ENCODE peak calls at places on chromosome 15, in seven cellular contexts. F is trophoblast cell, L is mesenchymal stem cell, T is neuronal stem cell, C is IMR-90, A is H9, H is H1. M is an unnamed sample.

GRCh38 chr15:29596266-29596665 is 226.0 kb downstream of the TJP1 start:
- DNase-seq in F (peak), L (peak), T (no peak), C (peak), A (no peak), H (no peak), M (no peak)

GRCh38 chr15:101368086-101368780 is 73.2 kb upstream of the SNRPA1 start:
- DNase-seq in F (no peak), L (no peak), T (no peak), C (no peak), A (no peak), H (no peak), M (no peak)

GRCh38 chr15:34861216-34861615 is 65.9 kb upstream of the ACTC1 start:
- DNase-seq in F (no peak), L (no peak), T (no peak), C (no peak), A (no peak), H (no peak), M (no peak)

GRCh38 chr15:43093026-43093425 is 12.8 kb downstream of the UBR1 start:
- DNase-seq in F (no peak), L (peak), T (no peak), C (peak), A (no peak), H (no peak), M (peak)

GRCh38 chr15:100878130-100878529 is 1.5 kb upstream of the ALDH1A3 start:
- DNase-seq in F (no peak), L (no peak), T (no peak), C (no peak), A (no peak), H (no peak), M (no peak)

GRCh38 chr15:59301527-59301926 is 71.1 kb downstream of the MYO1E start:
- DNase-seq in F (no peak), L (no peak), T (no peak), C (no peak), A (no peak), H (no peak), M (no peak)

GRCh38 chr15:44066211-44066827 is 128.8 kb downstream of the FRMD5 start:
- DNase-seq in F (peak), L (peak), T (peak), C (peak), A (peak), H (peak), M (peak)

GRCh38 chr15:62940359-62940754 is 102.2 kb upstream of the TPM1 start:
- DNase-seq in F (no peak), L (no peak), T (no peak), C (no peak), A (no peak), H (no peak), M (no peak)

GRCh38 chr15:44633603-44634002 is 29.9 kb downstream of the SPG11 start:
- DNase-seq in F (no peak), L (peak), T (no peak), C (peak), A (no peak), H (no peak), M (no peak)

GRCh38 chr15:89615135-89615534 is 39.9 kb downstream of the TICRR start:
- DNase-seq in F (no peak), L (no peak), T (no peak), C (no peak), A (no peak), H (no peak), M (no peak)

GRCh38 chr15:71691700-71692417 is 118.5 kb upstream of the NR2E3 start:
- DNase-seq in F (peak), L (peak), T (no peak), C (peak), A (no peak), H (no peak), M (peak)

GRCh38 chr15:80991446-80991845 is 1.8 kb upstream of the MESD start:
- DNase-seq in F (peak), L (peak), T (no peak), C (peak), A (no peak), H (no peak), M (no peak)

GRCh38 chr15:94387854-94388441 is 156.6 kb downstream of the MCTP2 start:
- DNase-seq in F (no peak), L (peak), T (no peak), C (no peak), A (no peak), H (no peak), M (peak)

GRCh38 chr15:62360286-62360685 is 195.2 kb upstream of the C2CD4B start:
- DNase-seq in F (no peak), L (no peak), T (no peak), C (peak), A (no peak), H (no peak), M (no peak)

GRCh38 chr15:98983333-98983732 is 24.3 kb downstream of the PGPEP1L start:
- DNase-seq in F (no peak), L (peak), T (no peak), C (peak), A (no peak), H (no peak), M (no peak)

GRCh38 chr15:43105077-43105769 is 615 bp downstream of the UBR1 start:
- DNase-seq in F (no peak), L (no peak), T (no peak), C (peak), A (no peak), H (no peak), M (no peak)

GRCh38 chr15:22930782-22931484 is 49.2 kb downstream of the CYFIP1 start:
- DNase-seq in F (no peak), L (no peak), T (no peak), C (peak), A (no peak), H (no peak), M (no peak)

GRCh38 chr15:82968066-82968465 is 15.5 kb upstream of the HOMER2 start:
- DNase-seq in F (peak), L (no peak), T (no peak), C (no peak), A (no peak), H (no peak), M (no peak)

GRCh38 chr15:85048430-85048829 is 66.8 kb downstream of the PDE8A start:
- DNase-seq in F (no peak), L (peak), T (no peak), C (peak), A (no peak), H (no peak), M (no peak)

GRCh38 chr15:42665827-42666226 is 71.1 kb downstream of the CDAN1 start:
- DNase-seq in F (no peak), L (no peak), T (no peak), C (no peak), A (no peak), H (no peak), M (peak)

GRCh38 chr15:22227961-22228762 is 147.8 kb downstream of the OR4M2 start:
- DNase-seq in F (no peak), L (no peak), T (no peak), C (no peak), A (no peak), H (no peak), M (no peak)

GRCh38 chr15:73822998-73823397 is 50.4 kb upstream of the TBC1D21 start:
- DNase-seq in F (no peak), L (peak), T (peak), C (peak), A (no peak), H (no peak), M (peak)

GRCh38 chr15:32908921-32909320 is 191.1 kb downstream of the GREM1 start:
- DNase-seq in F (no peak), L (no peak), T (no peak), C (no peak), A (no peak), H (no peak), M (no peak)

GRCh38 chr15:94235041-94235440 is 3.7 kb downstream of the MCTP2 start:
- DNase-seq in F (no peak), L (no peak), T (no peak), C (no peak), A (no peak), H (no peak), M (no peak)

GRCh38 chr15:66764067-66764428 is 62.0 kb downstream of the SMAD6 start:
- DNase-seq in F (no peak), L (peak), T (no peak), C (no peak), A (no peak), H (no peak), M (no peak)

GRCh38 chr15:57213783-57214366 is 162.4 kb upstream of the CGNL1 start:
- DNase-seq in F (no peak), L (peak), T (peak), C (peak), A (no peak), H (no peak), M (peak)

GRCh38 chr15:88615303-88616107 is 5.6 kb upstream of the AEN start:
- DNase-seq in F (no peak), L (no peak), T (no peak), C (no peak), A (peak), H (no peak), M (no peak)

GRCh38 chr15:73617310-73617709 is 15.9 kb downstream of the NPTN start:
- DNase-seq in F (no peak), L (no peak), T (no peak), C (no peak), A (no peak), H (no peak), M (peak)

GRCh38 chr15:37099321-37100108 is 834 bp downstream of the MEIS2 start:
- DNase-seq in F (peak), L (peak), T (peak), C (peak), A (no peak), H (no peak), M (peak)

GRCh38 chr15:101310508-101310907 is 15.5 kb upstream of the SNRPA1 start:
- DNase-seq in F (no peak), L (no peak), T (no peak), C (no peak), A (no peak), H (no peak), M (no peak)

GRCh38 chr15:42707068-42707467 is 29.9 kb downstream of the CDAN1 start:
- DNase-seq in F (no peak), L (no peak), T (no peak), C (peak), A (no peak), H (no peak), M (no peak)

GRCh38 chr15:60523056-60523455 is 44.1 kb upstream of the ICE2 start:
- DNase-seq in F (no peak), L (no peak), T (no peak), C (peak), A (no peak), H (no peak), M (no peak)

GRCh38 chr15:99443768-99444446 is 121.9 kb upstream of the MEF2A start:
- DNase-seq in F (no peak), L (no peak), T (no peak), C (no peak), A (no peak), H (no peak), M (no peak)

GRCh38 chr15:98547255-98547654 is 101.1 kb upstream of the IGF1R start:
- DNase-seq in F (no peak), L (no peak), T (no peak), C (no peak), A (no peak), H (no peak), M (no peak)

GRCh38 chr15:57547243-57547755 is 44.4 kb upstream of the MYZAP start:
- DNase-seq in F (no peak), L (no peak), T (no peak), C (no peak), A (no peak), H (no peak), M (peak)

GRCh38 chr15:65413760-65414144 is 9.0 kb downstream of the IGDCC4 start:
- DNase-seq in F (no peak), L (no peak), T (no peak), C (no peak), A (no peak), H (no peak), M (no peak)

GRCh38 chr15:49742381-49742780 is 121.5 kb downstream of the DTWD1 start:
- DNase-seq in F (no peak), L (no peak), T (no peak), C (no peak), A (no peak), H (no peak), M (no peak)

DNA sequence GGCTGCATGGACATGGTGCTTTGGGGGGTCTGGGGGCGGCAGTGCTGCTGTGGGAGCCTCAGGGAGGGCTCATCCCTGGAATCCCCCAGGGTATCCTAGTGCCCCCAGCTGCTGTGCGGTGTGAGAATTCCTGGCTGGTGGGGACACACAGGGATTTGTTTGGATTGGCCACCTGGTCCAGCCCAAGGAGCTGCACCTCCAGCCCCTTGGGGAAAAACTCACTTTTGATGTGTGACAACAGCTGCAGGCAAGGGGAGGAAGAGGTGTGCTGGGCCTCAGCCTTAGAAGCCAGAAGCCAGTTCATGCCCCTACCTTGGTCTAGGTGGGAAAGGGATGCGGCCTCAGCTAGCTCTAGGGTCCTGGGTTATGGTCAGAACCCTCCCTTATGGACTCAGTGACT is 8.4 kb upstream of the COMMD4 start:
- DNase-seq in F (no peak), L (no peak), T (no peak), C (no peak), A (no peak), H (no peak), M (no peak)
- H2BK5ac ChIP-seq in F (no peak), L (no peak), T (no peak), C (no peak), A (no peak), H (no peak), M (no peak)

GRCh38 chr15:70474682-70475438 is 288.5 kb downstream of the UACA start:
- DNase-seq in F (peak), L (peak), T (no peak), C (peak), A (no peak), H (no peak), M (no peak)
- H3K9ac ChIP-seq in F (no peak), L (peak), T (no peak), C (peak), A (no peak), H (no peak), M (no peak)

DNA sequence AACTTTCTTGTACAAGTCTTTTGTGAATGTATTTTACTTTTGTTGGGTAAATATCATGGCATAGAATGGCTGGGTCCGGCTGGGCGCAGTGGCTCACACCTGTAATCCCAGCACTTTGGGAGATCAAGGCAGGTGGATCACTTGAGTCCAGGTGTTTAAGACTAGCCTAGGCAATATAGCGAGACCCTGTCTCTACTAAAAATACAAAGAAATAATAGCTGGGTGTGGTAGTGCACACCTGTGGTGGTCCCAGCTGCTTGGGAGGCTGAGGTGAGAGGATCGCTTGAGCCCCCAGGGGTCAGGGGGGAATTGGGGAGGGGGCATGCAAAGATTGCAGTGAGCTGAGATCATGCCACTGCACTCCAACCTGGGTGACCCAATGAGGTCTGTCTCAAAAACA is 52.9 kb downstream of the ANP32A start:
- DNase-seq in F (no peak), L (no peak), T (no peak), C (no peak), A (no peak), H (no peak), M (no peak)
- H2BK5ac ChIP-seq in F (no peak), L (no peak), T (no peak), C (no peak), A (no peak), H (no peak), M (no peak)

GRCh38 chr15:78301326-78301725 is 1.9 kb upstream of the SKIC8 start:
- DNase-seq in F (no peak), L (peak), T (no peak), C (no peak), A (no peak), H (no peak), M (no peak)

GRCh38 chr15:78302579-78302978 is 3.2 kb upstream of the SKIC8 start:
- DNase-seq in F (no peak), L (peak), T (no peak), C (peak), A (no peak), H (no peak), M (no peak)

GRCh38 chr15:78303729-78304486 is 4.5 kb upstream of the SKIC8 start:
- DNase-seq in F (no peak), L (no peak), T (no peak), C (no peak), A (peak), H (no peak), M (no peak)

GRCh38 chr15:78299302-78300102 is at the start of gene SKIC8:
- DNase-seq in F (peak), L (peak), T (peak), C (peak), A (peak), H (peak), M (peak)

GRCh38 chr15:78301813-78302212 is 2.4 kb upstream of the SKIC8 start:
- DNase-seq in F (no peak), L (peak), T (no peak), C (no peak), A (no peak), H (no peak), M (no peak)
- H3K9ac ChIP-seq in F (no peak), L (peak), T (no peak), C (no peak), A (no peak), H (no peak), M (no peak)

DNA sequence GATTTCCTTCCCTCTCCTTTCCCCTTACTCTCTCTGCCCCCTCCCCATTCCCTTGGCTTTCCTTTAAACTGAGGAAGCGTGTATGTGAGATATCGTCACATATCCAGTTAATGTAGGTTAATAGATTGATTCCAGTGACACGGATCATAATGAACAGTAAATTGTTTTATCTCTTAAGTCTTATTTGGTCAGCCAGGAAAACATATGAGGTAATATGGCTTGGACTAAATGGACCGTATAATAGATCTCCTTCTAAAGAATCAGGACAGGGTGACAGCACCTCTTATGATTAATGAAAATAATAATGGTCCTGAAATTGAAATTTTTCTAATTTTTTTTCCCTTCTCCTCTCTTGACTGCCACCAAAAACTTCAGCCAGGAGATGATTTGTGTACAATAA is 779.8 kb upstream of the NR2F2 start:
- DNase-seq in F (no peak), L (no peak), T (no peak), C (no peak), A (no peak), H (no peak), M (no peak)
- H2BK5ac ChIP-seq in F (no peak), L (no peak), T (no peak), C (no peak), A (no peak), H (no peak), M (no peak)

GRCh38 chr15:40871749-40872617 is 2.1 kb downstream of the RHOV start:
- DNase-seq in F (no peak), L (no peak), T (no peak), C (no peak), A (peak), H (no peak), M (peak)
- H3K9ac ChIP-seq in F (no peak), L (no peak), T (no peak), C (no peak), A (no peak), H (no peak), M (peak)

DNA sequence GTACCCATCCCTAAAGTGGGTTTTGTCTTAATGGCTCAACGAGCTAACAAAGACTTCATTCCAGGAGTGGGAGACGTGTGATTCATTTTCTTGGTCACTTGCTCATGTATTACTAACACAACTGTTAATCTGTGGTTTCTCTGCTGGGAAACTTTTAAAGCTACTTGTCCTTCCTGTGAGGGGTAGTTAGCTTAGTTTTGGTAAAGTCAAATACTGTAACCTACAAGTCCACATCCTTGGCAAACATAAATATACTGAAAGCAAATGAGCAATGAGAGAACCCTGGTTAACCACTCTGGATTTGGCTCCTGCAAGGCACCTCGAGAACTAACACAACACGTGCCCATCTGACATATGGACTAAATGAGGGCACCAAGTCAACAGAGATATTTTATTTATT is 19.9 kb downstream of the NOX5 start:
- DNase-seq in F (no peak), L (peak), T (no peak), C (peak), A (no peak), H (no peak), M (no peak)
- H2BK5ac ChIP-seq in F (no peak), L (no peak), T (no peak), C (no peak), A (no peak), H (no peak), M (no peak)

GRCh38 chr15:31361764-31362120 is 35.1 kb downstream of the KLF13 start:
- DNase-seq in F (no peak), L (no peak), T (no peak), C (no peak), A (no peak), H (no peak), M (peak)
- H3K9ac ChIP-seq in F (no peak), L (no peak), T (no peak), C (no peak), A (no peak), H (no peak), M (no peak)

GRCh38 chr15:92495468-92495867 is 101.8 kb downstream of the ST8SIA2 start:
- DNase-seq in F (no peak), L (no peak), T (no peak), C (no peak), A (no peak), H (no peak), M (no peak)

GRCh38 chr15:92502930-92503329 is 109.2 kb downstream of the ST8SIA2 start:
- DNase-seq in F (no peak), L (no peak), T (no peak), C (no peak), A (no peak), H (no peak), M (no peak)

GRCh38 chr15:92503889-92504288 is 110.2 kb downstream of the ST8SIA2 start:
- DNase-seq in F (no peak), L (no peak), T (no peak), C (no peak), A (no peak), H (no peak), M (peak)

GRCh38 chr15:92503458-92503857 is 109.8 kb downstream of the ST8SIA2 start:
- DNase-seq in F (no peak), L (no peak), T (no peak), C (no peak), A (no peak), H (no peak), M (no peak)

GRCh38 chr15:92500023-92500630 is 106.4 kb downstream of the ST8SIA2 start:
- DNase-seq in F (no peak), L (no peak), T (no peak), C (no peak), A (no peak), H (no peak), M (peak)
- H2BK5ac ChIP-seq in F (no peak), L (no peak), T (no peak), C (no peak), A (no peak), H (no peak), M (no peak)

GRCh38 chr15:25989327-25989726 is 126.2 kb upstream of the ATP10A start:
- DNase-seq in F (no peak), L (no peak), T (no peak), C (no peak), A (peak), H (peak), M (peak)
- H3K9ac ChIP-seq in F (no peak), L (no peak), T (no peak), C (no peak), A (no peak), H (no peak), M (no peak)